ENCODE peak calls at places on chromosome X, in eight cellular contexts. One of them, this sample, is unnamed.

GRCh38 chrX:9341305-9342201 is 123.3 kb upstream of the TBL1X start:
- DNase-seq in astrocyte of the spinal cord: peak
- DNase-seq in T-helper 9 cell: peak
- DNase-seq in Kasumi-1: peak
- DNase-seq in activated CD4-positive, CD25-positive, alpha-beta regulatory T cell: peak
- DNase-seq in naive thymus-derived CD8-positive, alpha-beta T cell: peak
- DNase-seq in HuH-7: no peak
- DNase-seq in posterior vena cava: peak
- DNase-seq in this sample: peak

GRCh38 chrX:19829817-19830216 is 57.6 kb downstream of the SH3KBP1 start:
- DNase-seq in activated CD4-positive, CD25-positive, alpha-beta regulatory T cell: no peak
- DNase-seq in HuH-7: no peak
- DNase-seq in naive thymus-derived CD8-positive, alpha-beta T cell: no peak
- DNase-seq in astrocyte of the spinal cord: no peak
- DNase-seq in posterior vena cava: no peak
- DNase-seq in T-helper 9 cell: no peak
- DNase-seq in Kasumi-1: no peak
- DNase-seq in this sample: no peak

GRCh38 chrX:74613350-74614192 is 853 bp downstream of the RLIM start:
- DNase-seq in astrocyte of the spinal cord: peak
- DNase-seq in posterior vena cava: no peak
- DNase-seq in T-helper 9 cell: no peak
- DNase-seq in HuH-7: peak
- DNase-seq in naive thymus-derived CD8-positive, alpha-beta T cell: no peak
- DNase-seq in activated CD4-positive, CD25-positive, alpha-beta regulatory T cell: no peak
- DNase-seq in Kasumi-1: peak
- DNase-seq in this sample: no peak

GRCh38 chrX:9609987-9610386 is 145.1 kb downstream of the TBL1X start:
- DNase-seq in astrocyte of the spinal cord: no peak
- DNase-seq in naive thymus-derived CD8-positive, alpha-beta T cell: no peak
- DNase-seq in posterior vena cava: no peak
- DNase-seq in Kasumi-1: no peak
- DNase-seq in T-helper 9 cell: no peak
- DNase-seq in HuH-7: no peak
- DNase-seq in activated CD4-positive, CD25-positive, alpha-beta regulatory T cell: no peak
- DNase-seq in this sample: no peak

GRCh38 chrX:19739683-19740082 is 147.7 kb downstream of the SH3KBP1 start:
- DNase-seq in astrocyte of the spinal cord: peak
- DNase-seq in Kasumi-1: peak
- DNase-seq in T-helper 9 cell: peak
- DNase-seq in HuH-7: peak
- DNase-seq in activated CD4-positive, CD25-positive, alpha-beta regulatory T cell: peak
- DNase-seq in naive thymus-derived CD8-positive, alpha-beta T cell: peak
- DNase-seq in posterior vena cava: no peak
- DNase-seq in this sample: peak

GRCh38 chrX:153580700-153581386 is 18.1 kb downstream of the CCNQ start:
- DNase-seq in T-helper 9 cell: no peak
- DNase-seq in activated CD4-positive, CD25-positive, alpha-beta regulatory T cell: no peak
- DNase-seq in posterior vena cava: no peak
- DNase-seq in astrocyte of the spinal cord: no peak
- DNase-seq in HuH-7: peak
- DNase-seq in Kasumi-1: no peak
- DNase-seq in naive thymus-derived CD8-positive, alpha-beta T cell: peak
- DNase-seq in this sample: no peak

GRCh38 chrX:77548751-77549150 is 101.6 kb downstream of the FGF16 start:
- DNase-seq in HuH-7: no peak
- DNase-seq in naive thymus-derived CD8-positive, alpha-beta T cell: no peak
- DNase-seq in activated CD4-positive, CD25-positive, alpha-beta regulatory T cell: no peak
- DNase-seq in posterior vena cava: no peak
- DNase-seq in Kasumi-1: no peak
- DNase-seq in astrocyte of the spinal cord: no peak
- DNase-seq in T-helper 9 cell: no peak
- DNase-seq in this sample: no peak

GRCh38 chrX:132843387-132843786 is 115.0 kb downstream of the HS6ST2 start:
- DNase-seq in HuH-7: no peak
- DNase-seq in astrocyte of the spinal cord: no peak
- DNase-seq in posterior vena cava: no peak
- DNase-seq in Kasumi-1: no peak
- DNase-seq in activated CD4-positive, CD25-positive, alpha-beta regulatory T cell: no peak
- DNase-seq in T-helper 9 cell: no peak
- DNase-seq in naive thymus-derived CD8-positive, alpha-beta T cell: no peak
- DNase-seq in this sample: no peak

GRCh38 chrX:129984196-129984962 is 1.9 kb downstream of the BCORL1 start:
- DNase-seq in activated CD4-positive, CD25-positive, alpha-beta regulatory T cell: no peak
- DNase-seq in astrocyte of the spinal cord: no peak
- DNase-seq in T-helper 9 cell: peak
- DNase-seq in HuH-7: peak
- DNase-seq in Kasumi-1: no peak
- DNase-seq in naive thymus-derived CD8-positive, alpha-beta T cell: peak
- DNase-seq in posterior vena cava: no peak
- DNase-seq in this sample: peak

GRCh38 chrX:121642415-121642814 is 595.0 kb downstream of the GLUD2 start:
- DNase-seq in posterior vena cava: no peak
- DNase-seq in Kasumi-1: no peak
- DNase-seq in naive thymus-derived CD8-positive, alpha-beta T cell: no peak
- DNase-seq in astrocyte of the spinal cord: peak
- DNase-seq in activated CD4-positive, CD25-positive, alpha-beta regulatory T cell: no peak
- DNase-seq in T-helper 9 cell: no peak
- DNase-seq in HuH-7: no peak
- DNase-seq in this sample: no peak

GRCh38 chrX:40474205-40474626 is 106.6 kb upstream of the ATP6AP2 start:
- DNase-seq in naive thymus-derived CD8-positive, alpha-beta T cell: no peak
- DNase-seq in activated CD4-positive, CD25-positive, alpha-beta regulatory T cell: no peak
- DNase-seq in astrocyte of the spinal cord: peak
- DNase-seq in T-helper 9 cell: no peak
- DNase-seq in posterior vena cava: no peak
- DNase-seq in Kasumi-1: no peak
- DNase-seq in HuH-7: peak
- DNase-seq in this sample: no peak

GRCh38 chrX:71440401-71440800 is 74.2 kb downstream of the TAF1 start:
- DNase-seq in HuH-7: no peak
- DNase-seq in activated CD4-positive, CD25-positive, alpha-beta regulatory T cell: no peak
- DNase-seq in T-helper 9 cell: no peak
- DNase-seq in naive thymus-derived CD8-positive, alpha-beta T cell: no peak
- DNase-seq in posterior vena cava: no peak
- DNase-seq in astrocyte of the spinal cord: no peak
- DNase-seq in Kasumi-1: no peak
- DNase-seq in this sample: no peak

GRCh38 chrX:95076449-95076848 is 1402.4 kb downstream of the FAM133A start:
- DNase-seq in HuH-7: no peak
- DNase-seq in posterior vena cava: no peak
- DNase-seq in astrocyte of the spinal cord: peak
- DNase-seq in Kasumi-1: peak
- DNase-seq in activated CD4-positive, CD25-positive, alpha-beta regulatory T cell: no peak
- DNase-seq in naive thymus-derived CD8-positive, alpha-beta T cell: no peak
- DNase-seq in T-helper 9 cell: no peak
- DNase-seq in this sample: no peak

GRCh38 chrX:16633754-16634153 is 16.2 kb upstream of the S100G start:
- DNase-seq in HuH-7: no peak
- DNase-seq in T-helper 9 cell: no peak
- DNase-seq in naive thymus-derived CD8-positive, alpha-beta T cell: no peak
- DNase-seq in astrocyte of the spinal cord: peak
- DNase-seq in posterior vena cava: no peak
- DNase-seq in Kasumi-1: no peak
- DNase-seq in activated CD4-positive, CD25-positive, alpha-beta regulatory T cell: no peak
- DNase-seq in this sample: no peak

GRCh38 chrX:10602646-10603045 is 17.7 kb downstream of the MID1 start:
- DNase-seq in activated CD4-positive, CD25-positive, alpha-beta regulatory T cell: no peak
- DNase-seq in naive thymus-derived CD8-positive, alpha-beta T cell: no peak
- DNase-seq in T-helper 9 cell: no peak
- DNase-seq in Kasumi-1: no peak
- DNase-seq in HuH-7: no peak
- DNase-seq in posterior vena cava: no peak
- DNase-seq in astrocyte of the spinal cord: no peak
- DNase-seq in this sample: no peak

GRCh38 chrX:8607326-8607725 is 124.6 kb downstream of the ANOS1 start:
- DNase-seq in naive thymus-derived CD8-positive, alpha-beta T cell: no peak
- DNase-seq in posterior vena cava: no peak
- DNase-seq in activated CD4-positive, CD25-positive, alpha-beta regulatory T cell: no peak
- DNase-seq in astrocyte of the spinal cord: peak
- DNase-seq in HuH-7: no peak
- DNase-seq in Kasumi-1: no peak
- DNase-seq in T-helper 9 cell: no peak
- DNase-seq in this sample: no peak

GRCh38 chrX:138858946-138859345 is 147.4 kb upstream of the FGF13 start:
- DNase-seq in T-helper 9 cell: no peak
- DNase-seq in HuH-7: no peak
- DNase-seq in activated CD4-positive, CD25-positive, alpha-beta regulatory T cell: no peak
- DNase-seq in astrocyte of the spinal cord: no peak
- DNase-seq in Kasumi-1: no peak
- DNase-seq in posterior vena cava: no peak
- DNase-seq in naive thymus-derived CD8-positive, alpha-beta T cell: no peak
- DNase-seq in this sample: no peak

GRCh38 chrX:81890476-81890875 is 688.6 kb downstream of the SH3BGRL start:
- DNase-seq in T-helper 9 cell: no peak
- DNase-seq in posterior vena cava: no peak
- DNase-seq in Kasumi-1: peak
- DNase-seq in HuH-7: no peak
- DNase-seq in activated CD4-positive, CD25-positive, alpha-beta regulatory T cell: no peak
- DNase-seq in naive thymus-derived CD8-positive, alpha-beta T cell: no peak
- DNase-seq in astrocyte of the spinal cord: no peak
- DNase-seq in this sample: no peak

GRCh38 chrX:78029663-78030062 is 60.2 kb upstream of the PGAM4 start:
- DNase-seq in HuH-7: peak
- DNase-seq in astrocyte of the spinal cord: peak
- DNase-seq in Kasumi-1: peak
- DNase-seq in naive thymus-derived CD8-positive, alpha-beta T cell: peak
- DNase-seq in posterior vena cava: no peak
- DNase-seq in activated CD4-positive, CD25-positive, alpha-beta regulatory T cell: no peak
- DNase-seq in T-helper 9 cell: no peak
- DNase-seq in this sample: no peak

GRCh38 chrX:14964500-14964899 is 91.3 kb downstream of the MOSPD2 start:
- DNase-seq in naive thymus-derived CD8-positive, alpha-beta T cell: no peak
- DNase-seq in posterior vena cava: no peak
- DNase-seq in T-helper 9 cell: no peak
- DNase-seq in activated CD4-positive, CD25-positive, alpha-beta regulatory T cell: no peak
- DNase-seq in HuH-7: no peak
- DNase-seq in astrocyte of the spinal cord: peak
- DNase-seq in Kasumi-1: no peak
- DNase-seq in this sample: no peak

GRCh38 chrX:68807818-68808217 is 21.0 kb upstream of the EFNB1 start:
- DNase-seq in posterior vena cava: no peak
- DNase-seq in astrocyte of the spinal cord: peak
- DNase-seq in HuH-7: no peak
- DNase-seq in naive thymus-derived CD8-positive, alpha-beta T cell: no peak
- DNase-seq in Kasumi-1: peak
- DNase-seq in T-helper 9 cell: no peak
- DNase-seq in activated CD4-positive, CD25-positive, alpha-beta regulatory T cell: no peak
- DNase-seq in this sample: no peak

GRCh38 chrX:16466640-16467432 is 183.1 kb upstream of the S100G start:
- DNase-seq in Kasumi-1: no peak
- DNase-seq in astrocyte of the spinal cord: peak
- DNase-seq in HuH-7: no peak
- DNase-seq in posterior vena cava: no peak
- DNase-seq in T-helper 9 cell: no peak
- DNase-seq in naive thymus-derived CD8-positive, alpha-beta T cell: no peak
- DNase-seq in activated CD4-positive, CD25-positive, alpha-beta regulatory T cell: no peak
- DNase-seq in this sample: no peak

This sample was measured in effector memory CD4-positive, alpha-beta T cell.